ENCODE peak calls at places on chromosome 2, in six cellular contexts. J, L, I, K, T and C are unnamed samples.

GRCh38 chr2:143182649-143183048 is 53.4 kb downstream of the ARHGAP15 start:
- DNase-seq in J (no peak), L (no peak), I (no peak), K (no peak), T (no peak), C (no peak)

GRCh38 chr2:3727397-3728045 is 24.1 kb downstream of the DCDC2C start:
- DNase-seq in J (no peak), L (no peak), I (peak; percentile 6), K (no peak), T (no peak), C (no peak)

GRCh38 chr2:118738524-118739308 is 108.7 kb downstream of the EN1 start:
- DNase-seq in J (no peak), L (no peak), I (no peak), K (no peak), T (no peak), C (no peak)

GRCh38 chr2:73091696-73092095 is 20.2 kb upstream of the SFXN5 start:
- DNase-seq in J (no peak), L (no peak), I (no peak), K (no peak), T (no peak), C (no peak)

GRCh38 chr2:128282976-128283810 is 35.5 kb downstream of the HS6ST1 start:
- DNase-seq in J (no peak), L (no peak), I (no peak), K (no peak), T (no peak), C (no peak)

GRCh38 chr2:124153713-124154112 is 128.6 kb downstream of the CNTNAP5 start:
- DNase-seq in J (no peak), L (no peak), I (no peak), K (no peak), T (no peak), C (no peak)

GRCh38 chr2:143968360-143968759 is 551.6 kb downstream of the ZEB2 start:
- DNase-seq in J (no peak), L (no peak), I (no peak), K (no peak), T (no peak), C (no peak)

GRCh38 chr2:151205601-151206000 is 56.1 kb downstream of the RBM43 start:
- DNase-seq in J (no peak), L (no peak), I (no peak), K (no peak), T (no peak), C (no peak)

GRCh38 chr2:64661770-64662169 is 8.1 kb upstream of the SERTAD2 start:
- DNase-seq in J (no peak), L (no peak), I (no peak), K (no peak), T (no peak), C (no peak)

GRCh38 chr2:112050311-112050710 is 4.8 kb upstream of the TMEM87B start:
- DNase-seq in J (no peak), L (no peak), I (no peak), K (no peak), T (no peak), C (no peak)

GRCh38 chr2:54503828-54504227 is 47.7 kb downstream of the SPTBN1 start:
- DNase-seq in J (no peak), L (no peak), I (no peak), K (no peak), T (no peak), C (no peak)

GRCh38 chr2:54512663-54513363 is 56.7 kb downstream of the SPTBN1 start:
- DNase-seq in J (no peak), L (no peak), I (no peak), K (no peak), T (no peak), C (peak; percentile 33)

GRCh38 chr2:54512183-54512582 is 56.1 kb downstream of the SPTBN1 start:
- DNase-seq in J (no peak), L (no peak), I (no peak), K (no peak), T (no peak), C (no peak)

GRCh38 chr2:54504866-54505265 is 48.7 kb downstream of the SPTBN1 start:
- DNase-seq in J (no peak), L (no peak), I (no peak), K (no peak), T (no peak), C (no peak)

GRCh38 chr2:54508521-54508920 is 52.4 kb downstream of the SPTBN1 start:
- DNase-seq in J (no peak), L (no peak), I (no peak), K (no peak), T (no peak), C (no peak)
- H3K4me3 ChIP-seq in J (no peak overlapping the region), L (no peak overlapping the region), I (no peak overlapping the region), K (no peak overlapping the region), T (no peak overlapping the region), C (no peak overlapping the region)

DNA sequence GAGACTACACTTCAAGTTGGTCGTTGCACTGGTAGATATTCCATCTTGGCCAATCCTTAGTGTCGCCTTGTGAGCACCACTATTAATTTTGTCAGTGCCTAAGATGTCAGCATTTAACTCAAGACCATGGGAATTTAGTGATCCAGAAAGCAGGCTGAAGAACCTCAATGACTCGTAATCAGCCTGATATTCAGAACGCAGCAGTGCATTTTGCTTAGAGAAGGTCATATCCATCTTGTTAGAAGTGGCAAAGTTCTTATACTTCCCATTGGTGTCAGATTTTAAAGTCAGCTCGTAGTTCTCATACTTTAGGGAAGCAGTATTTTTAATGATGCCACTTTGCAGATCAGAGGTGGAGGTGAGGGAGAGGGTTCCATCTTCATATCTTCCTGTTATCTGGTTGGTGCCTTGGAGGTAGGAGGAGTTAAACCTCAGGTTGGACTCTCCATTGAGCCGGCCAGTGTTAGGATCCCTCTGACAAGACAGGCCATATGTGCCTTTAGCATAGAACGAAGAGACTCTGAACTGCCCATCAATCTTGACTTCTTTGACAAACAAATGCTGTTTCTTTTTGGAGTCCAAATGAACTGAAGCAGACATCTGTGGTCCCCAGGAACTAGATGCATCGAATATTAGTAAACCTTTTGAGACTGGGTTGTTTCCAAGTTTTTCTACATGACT is 31.9 kb downstream of the APOB start:
- DNase-seq in J (no peak), L (no peak), I (no peak), K (no peak), T (no peak), C (no peak)
- H3K27me3 ChIP-seq in J (peaks cover 3% of the 10 kb centered on the region), L (no peaks in the 10 kb centered on the region), I (no peaks in the 10 kb centered on the region), K (no peaks in the 10 kb centered on the region), T (no peaks in the 10 kb centered on the region), C (peaks cover 1% of the 10 kb centered on the region)

GRCh38 chr2:228023619-228024018 is 152.2 kb downstream of the DAW1 start:
- DNase-seq in J (no peak), L (no peak), I (no peak), K (no peak), T (no peak), C (no peak)

GRCh38 chr2:228017784-228018183 is 146.4 kb downstream of the DAW1 start:
- DNase-seq in J (no peak), L (no peak), I (no peak), K (no peak), T (no peak), C (no peak)

GRCh38 chr2:228015741-228016140 is 144.3 kb downstream of the DAW1 start:
- DNase-seq in J (no peak), L (no peak), I (no peak), K (no peak), T (no peak), C (no peak)

GRCh38 chr2:228016402-228016801 is 145.0 kb downstream of the DAW1 start:
- DNase-seq in J (no peak), L (no peak), I (no peak), K (no peak), T (no peak), C (peak; percentile 15)

DNA sequence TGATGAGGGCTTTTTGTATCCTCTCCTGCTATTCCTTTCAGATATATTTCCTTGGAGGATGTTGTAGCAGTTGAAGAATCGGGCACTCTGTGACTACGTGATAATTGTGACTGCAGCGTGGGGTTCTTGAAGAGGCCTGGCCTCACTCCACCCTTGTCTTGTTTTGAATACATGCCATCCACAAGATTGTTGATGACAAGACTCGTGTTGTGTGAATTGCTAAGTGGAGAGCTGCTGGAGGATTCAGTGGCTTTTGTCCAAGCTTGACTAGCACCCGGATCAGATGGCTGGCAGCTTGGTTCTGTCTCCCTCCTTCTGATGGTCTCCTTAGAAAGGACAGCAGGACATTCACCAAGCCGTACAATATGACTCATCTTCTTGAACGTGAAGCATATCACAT is 146.9 kb downstream of the DAW1 start:
- DNase-seq in J (no peak), L (no peak), I (no peak), K (no peak), T (no peak), C (no peak)
- H3K4me3 ChIP-seq in J (no peak overlapping the region), L (no peak overlapping the region), I (no peak overlapping the region), K (no peak overlapping the region), T (no peak overlapping the region), C (no peak overlapping the region)

GRCh38 chr2:176642074-176642473 is 372.8 kb downstream of the MTX2 start:
- DNase-seq in J (no peak), L (no peak), I (no peak), K (no peak), T (no peak), C (peak; percentile 30)
- H3K27me3 ChIP-seq in J (peaks cover 95% of the 10 kb centered on the region), L (peaks cover 3% of the 10 kb centered on the region), I (peaks cover 22% of the 10 kb centered on the region), K (peaks cover 22% of the 10 kb centered on the region), T (peaks cover 32% of the 10 kb centered on the region), C (no peaks in the 10 kb centered on the region)

DNA sequence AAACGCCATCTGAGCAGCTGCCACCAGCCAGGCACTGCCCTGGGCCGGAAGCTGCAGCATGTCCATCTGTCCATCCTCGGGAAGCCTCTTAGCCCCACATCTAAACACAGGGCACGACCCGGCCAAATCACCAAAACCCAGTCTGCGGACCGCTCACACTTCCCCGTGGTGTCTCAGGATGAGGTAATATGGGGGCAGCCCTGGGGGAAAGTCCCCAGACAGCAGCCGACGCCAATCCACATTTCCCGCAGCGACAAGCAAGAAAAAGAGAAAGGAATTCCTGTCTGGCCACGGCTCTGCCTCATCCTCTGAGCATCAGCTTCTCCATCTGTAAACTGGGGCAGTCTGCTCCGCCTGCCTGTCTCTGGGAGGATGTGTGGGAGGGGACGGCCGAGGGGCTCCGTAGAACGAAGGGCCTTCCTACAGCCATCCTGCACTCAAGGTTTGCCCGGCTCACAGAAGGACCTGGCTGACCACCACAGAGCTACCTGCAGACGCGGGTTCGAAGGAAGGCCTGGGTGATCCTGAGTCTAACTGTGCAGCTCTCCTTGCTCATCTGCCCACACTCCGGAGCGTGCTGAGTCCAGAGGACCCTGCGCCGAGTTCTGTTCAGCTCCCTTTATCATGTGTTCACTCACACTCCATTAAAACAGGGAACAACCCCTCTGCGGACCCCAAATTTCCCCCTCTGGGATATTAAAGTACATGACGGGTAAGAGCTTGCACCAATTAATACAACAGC is 138.5 kb downstream of the PXDN start:
- DNase-seq in J (peak; percentile 60), L (no peak), I (no peak), K (no peak), T (no peak), C (no peak)
- H3K4me3 ChIP-seq in J (no peak overlapping the region), L (no peak overlapping the region), I (no peak overlapping the region), K (no peak overlapping the region), T (no peak overlapping the region), C (no peak overlapping the region)

GRCh38 chr2:197800091-197800490 is 4.3 kb upstream of the PLCL1 start:
- DNase-seq in J (no peak), L (no peak), I (no peak), K (no peak), T (no peak), C (no peak)
- H3K27me3 ChIP-seq in J (no peaks in the 10 kb centered on the region), L (no peaks in the 10 kb centered on the region), I (peaks cover under 1% of the 10 kb centered on the region), K (no peaks in the 10 kb centered on the region), T (peaks cover 6% of the 10 kb centered on the region), C (no peaks in the 10 kb centered on the region)